ENCODE peak calls at places on chromosomes 12 and 14, in four cellular contexts. D is uterus, Z is body of pancreas, R is heart right ventricle. J is an unnamed sample. For H3K27me3, the result is how much of the 10 kb centered on the place peaks cover.

GRCh38 chr14:104247336-104248202 is 109.2 kb downstream of the KIF26A start:
- DNase-seq in Z (peak), R (no peak), D (peak), J (no peak)

GRCh38 chr14:106347890-106348755 is 821.7 kb downstream of the TMEM121 start:
- DNase-seq in D (no peak), R (no peak), Z (no peak), J (no peak)

GRCh38 chr14:24063263-24063836 is 8.0 kb upstream of the CPNE6 start:
- DNase-seq in D (no peak), Z (peak), R (no peak), J (no peak)

GRCh38 chr12:43038991-43039390 is 449.4 kb upstream of the PRICKLE1 start:
- DNase-seq in D (no peak), Z (no peak), R (no peak), J (no peak)

GRCh38 chr12:93870020-93870795 is 193.0 kb downstream of the CRADD start:
- DNase-seq in Z (no peak), R (no peak), D (no peak), J (no peak)

GRCh38 chr14:77547512-77547911 is 48.9 kb upstream of the ISM2 start:
- DNase-seq in R (no peak), Z (no peak), D (no peak), J (no peak)

GRCh38 chr12:53495903-53496751 is 3.1 kb downstream of the MAP3K12 start:
- DNase-seq in R (peak), Z (peak), D (peak), J (peak)

GRCh38 chr12:93062100-93062419 is 133.0 kb upstream of the EEA1 start:
- DNase-seq in Z (no peak), D (no peak), R (no peak), J (no peak)

GRCh38 chr12:94240171-94240570 is 91.8 kb downstream of the PLXNC1 start:
- DNase-seq in R (no peak), Z (no peak), D (no peak), J (no peak)

GRCh38 chr12:55727643-55728184 is 1.1 kb downstream of the CD63 start:
- DNase-seq in Z (peak), R (no peak), D (peak), J (no peak)

GRCh38 chr12:89101440-89101839 is 250.9 kb downstream of the DUSP6 start:
- DNase-seq in D (no peak), R (no peak), Z (no peak), J (no peak)

GRCh38 chr12:89103831-89104230 is 248.5 kb downstream of the DUSP6 start:
- DNase-seq in Z (no peak), D (no peak), R (no peak), J (peak)

DNA sequence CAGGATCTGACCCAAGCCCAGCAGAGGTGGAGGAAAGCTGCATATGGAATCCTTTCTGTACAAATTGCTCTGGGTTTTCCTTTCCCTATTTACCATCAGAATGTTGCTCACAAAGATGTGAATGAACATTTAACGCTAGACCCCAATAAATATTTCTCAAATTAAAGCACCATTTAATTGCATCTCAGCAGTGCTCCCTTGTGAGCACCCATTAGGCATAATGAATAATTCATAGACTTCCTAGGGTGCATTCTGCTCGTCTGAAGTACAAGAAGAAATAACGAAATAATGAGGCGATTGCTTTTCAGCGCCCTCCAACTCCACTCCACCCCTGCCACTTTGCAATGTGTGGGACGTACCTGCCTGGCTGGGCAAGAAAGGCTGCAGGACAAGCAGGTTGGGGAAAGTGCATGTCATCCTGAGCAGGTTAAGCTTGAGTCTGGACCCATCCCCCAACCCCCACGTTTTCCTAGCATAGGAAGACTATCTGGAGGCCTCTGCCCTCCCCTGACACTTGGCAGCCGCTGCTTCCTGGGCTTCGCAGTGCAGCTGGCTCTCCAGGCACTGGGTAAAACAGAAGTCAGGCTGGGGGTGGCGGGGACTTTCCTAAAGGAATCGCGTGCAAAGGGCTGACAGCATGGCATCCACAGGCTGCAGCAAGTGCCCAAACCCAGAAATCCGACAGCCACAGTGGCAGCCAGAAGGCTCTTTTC is 253.8 kb downstream of the DUSP6 start:
- DNase-seq in Z (peak), R (peak), D (no peak), J (peak)
- H3K4me3 ChIP-seq in Z (no peak), R (no peak), D (no peak), J (no peak)

GRCh38 chr12:85280138-85280983 is at the start of gene ALX1:
- DNase-seq in Z (peak), D (peak), R (no peak), J (peak)
- H3K27me3 ChIP-seq in Z (under half), D (under half), R (under half), J (under half)

DNA sequence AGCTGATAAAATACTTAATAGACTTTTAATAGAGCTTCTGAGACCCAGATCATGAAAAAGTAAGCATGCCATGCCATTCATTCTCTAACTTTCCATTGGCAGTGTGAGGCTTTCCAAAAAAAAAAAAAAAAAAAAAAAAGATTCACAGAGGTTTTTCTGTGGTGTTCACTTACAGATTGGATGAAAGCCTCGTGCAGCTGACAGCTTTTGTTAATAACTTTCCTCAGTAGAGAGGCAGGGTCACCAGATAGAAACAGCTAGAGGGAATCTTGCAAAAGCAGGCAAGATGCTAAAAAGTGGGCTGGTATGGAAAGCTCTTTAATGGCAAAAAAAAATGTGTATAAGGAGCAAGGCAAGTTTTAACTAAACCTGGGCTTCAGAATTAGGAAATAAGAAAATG is 425.1 kb downstream of the GALC start:
- DNase-seq in Z (no peak), R (no peak), D (no peak), J (no peak)
- H3K27ac ChIP-seq in Z (no peak), R (no peak), D (peak), J (no peak)

GRCh38 chr12:125983784-125984510 is 918.7 kb downstream of the AACS start:
- DNase-seq in Z (peak), R (no peak), D (no peak), J (no peak)
- H3K4me3 ChIP-seq in Z (peak), R (peak), D (peak), J (peak)

DNA sequence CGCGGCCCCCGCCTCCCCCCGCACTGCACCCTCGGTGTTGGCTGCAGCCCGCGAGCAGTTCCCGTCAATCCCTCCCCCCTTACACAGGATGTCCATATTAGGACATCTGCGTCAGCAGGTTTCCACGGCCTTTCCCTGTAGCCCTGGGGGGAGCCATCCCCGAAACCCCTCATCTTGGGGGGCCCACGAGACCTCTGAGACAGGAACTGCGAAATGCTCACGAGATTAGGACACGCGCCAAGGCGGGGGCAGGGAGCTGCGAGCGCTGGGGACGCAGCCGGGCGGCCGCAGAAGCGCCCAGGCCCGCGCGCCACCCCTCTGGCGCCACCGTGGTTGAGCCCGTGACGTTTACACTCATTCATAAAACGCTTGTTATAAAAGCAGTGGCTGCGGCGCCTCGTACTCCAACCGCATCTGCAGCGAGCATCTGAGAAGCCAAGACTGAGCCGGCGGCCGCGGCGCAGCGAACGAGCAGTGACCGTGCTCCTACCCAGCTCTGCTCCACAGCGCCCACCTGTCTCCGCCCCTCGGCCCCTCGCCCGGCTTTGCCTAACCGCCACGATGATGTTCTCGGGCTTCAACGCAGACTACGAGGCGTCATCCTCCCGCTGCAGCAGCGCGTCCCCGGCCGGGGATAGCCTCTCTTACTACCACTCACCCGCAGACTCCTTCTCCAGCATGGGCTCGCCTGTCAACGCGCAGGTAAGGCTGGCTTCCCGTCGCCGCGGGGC is at the start of gene FOS:
- DNase-seq in R (peak), Z (peak), D (peak), J (peak)
- H3K27me3 ChIP-seq in R (under half), Z (under half), D (under half), J (under half)